ENCODE peak calls at places on chromosome 4, in eight cellular contexts. One of them, this sample, is unnamed.
A peak's percentile ranks its signal among the peaks of the same experiment; 100 is the strongest.

GRCh38 chr4:73189274-73189810 is 69.3 kb downstream of the ANKRD17 start:
- DNase-seq in IMR-90: peak; percentile 20
- DNase-seq in GM23338: no peak
- DNase-seq in stomach: no peak
- DNase-seq in foreskin keratinocyte: no peak
- DNase-seq in thyroid gland: no peak
- DNase-seq in A549: no peak
- DNase-seq in MM.1S: no peak
- DNase-seq in this sample: no peak

GRCh38 chr4:111678908-111679307 is 466.3 kb upstream of the FAM241A start:
- DNase-seq in IMR-90: no peak
- DNase-seq in GM23338: no peak
- DNase-seq in stomach: no peak
- DNase-seq in foreskin keratinocyte: no peak
- DNase-seq in thyroid gland: no peak
- DNase-seq in A549: no peak
- DNase-seq in MM.1S: no peak
- DNase-seq in this sample: no peak

GRCh38 chr4:23194751-23195150 is 502.0 kb downstream of the GBA3 start:
- DNase-seq in IMR-90: no peak
- DNase-seq in GM23338: no peak
- DNase-seq in stomach: no peak
- DNase-seq in foreskin keratinocyte: no peak
- DNase-seq in thyroid gland: no peak
- DNase-seq in A549: no peak
- DNase-seq in MM.1S: no peak
- DNase-seq in this sample: no peak

GRCh38 chr4:183384516-183384915 is 59.9 kb upstream of the CDKN2AIP start:
- DNase-seq in IMR-90: no peak
- DNase-seq in GM23338: no peak
- DNase-seq in stomach: no peak
- DNase-seq in foreskin keratinocyte: no peak
- DNase-seq in thyroid gland: no peak
- DNase-seq in A549: no peak
- DNase-seq in MM.1S: no peak
- DNase-seq in this sample: no peak

GRCh38 chr4:123785515-123785914 is 388.9 kb downstream of the SPRY1 start:
- DNase-seq in IMR-90: peak; percentile 96
- DNase-seq in GM23338: peak; percentile 32
- DNase-seq in stomach: peak; percentile 27
- DNase-seq in foreskin keratinocyte: peak; percentile 74
- DNase-seq in thyroid gland: peak; percentile 1
- DNase-seq in A549: no peak
- DNase-seq in MM.1S: no peak
- DNase-seq in this sample: no peak

GRCh38 chr4:2432991-2433530 is 14.3 kb downstream of the CFAP99 start:
- DNase-seq in IMR-90: peak; percentile 64
- DNase-seq in GM23338: no peak
- DNase-seq in stomach: no peak
- DNase-seq in foreskin keratinocyte: no peak
- DNase-seq in thyroid gland: no peak
- DNase-seq in A549: no peak
- DNase-seq in MM.1S: no peak
- DNase-seq in this sample: no peak

GRCh38 chr4:78336093-78336943 is 215.3 kb upstream of the ANXA3 start:
- DNase-seq in IMR-90: peak; percentile 1
- DNase-seq in GM23338: peak; percentile 56
- DNase-seq in stomach: no peak
- DNase-seq in foreskin keratinocyte: peak; percentile 3
- DNase-seq in thyroid gland: no peak
- DNase-seq in A549: no peak
- DNase-seq in MM.1S: no peak
- DNase-seq in this sample: peak; percentile 27

GRCh38 chr4:109026588-109026987 is 263.7 kb upstream of the ETNPPL start:
- DNase-seq in IMR-90: peak; percentile 71
- DNase-seq in GM23338: no peak
- DNase-seq in stomach: no peak
- DNase-seq in foreskin keratinocyte: no peak
- DNase-seq in thyroid gland: no peak
- DNase-seq in A549: no peak
- DNase-seq in MM.1S: no peak
- DNase-seq in this sample: no peak

GRCh38 chr4:55346851-55347255 is 811 bp downstream of the SRD5A3 start:
- DNase-seq in IMR-90: no peak
- DNase-seq in GM23338: no peak
- DNase-seq in stomach: no peak
- DNase-seq in foreskin keratinocyte: no peak
- DNase-seq in thyroid gland: no peak
- DNase-seq in A549: no peak
- DNase-seq in MM.1S: no peak
- DNase-seq in this sample: no peak

GRCh38 chr4:112069110-112069509 is 76.1 kb upstream of the FAM241A start:
- DNase-seq in IMR-90: no peak
- DNase-seq in GM23338: no peak
- DNase-seq in stomach: no peak
- DNase-seq in foreskin keratinocyte: peak; percentile 37
- DNase-seq in thyroid gland: no peak
- DNase-seq in A549: no peak
- DNase-seq in MM.1S: no peak
- DNase-seq in this sample: no peak

GRCh38 chr4:8394125-8394524 is 46.4 kb downstream of the ACOX3 start:
- DNase-seq in IMR-90: peak; percentile 31
- DNase-seq in GM23338: no peak
- DNase-seq in stomach: peak; percentile 37
- DNase-seq in foreskin keratinocyte: no peak
- DNase-seq in thyroid gland: peak; percentile 97
- DNase-seq in A549: no peak
- DNase-seq in MM.1S: no peak
- DNase-seq in this sample: no peak

GRCh38 chr4:2806392-2807355 is 13.8 kb downstream of the SH3BP2 start:
- DNase-seq in IMR-90: peak; percentile 55
- DNase-seq in GM23338: no peak
- DNase-seq in stomach: peak; percentile 91
- DNase-seq in foreskin keratinocyte: no peak
- DNase-seq in thyroid gland: peak; percentile 93
- DNase-seq in A549: no peak
- DNase-seq in MM.1S: no peak
- DNase-seq in this sample: no peak

GRCh38 chr4:28565434-28565833 is 1704.8 kb downstream of the STIM2 start:
- DNase-seq in IMR-90: no peak
- DNase-seq in GM23338: no peak
- DNase-seq in stomach: no peak
- DNase-seq in foreskin keratinocyte: no peak
- DNase-seq in thyroid gland: no peak
- DNase-seq in A549: no peak
- DNase-seq in MM.1S: no peak
- DNase-seq in this sample: no peak

GRCh38 chr4:26223160-26223559 is 97.7 kb upstream of the RBPJ start:
- DNase-seq in IMR-90: peak; percentile 81
- DNase-seq in GM23338: no peak
- DNase-seq in stomach: no peak
- DNase-seq in foreskin keratinocyte: peak; percentile 75
- DNase-seq in thyroid gland: no peak
- DNase-seq in A549: no peak
- DNase-seq in MM.1S: no peak
- DNase-seq in this sample: no peak

GRCh38 chr4:106746451-106746850 is 289.7 kb downstream of the DKK2 start:
- DNase-seq in IMR-90: no peak
- DNase-seq in GM23338: no peak
- DNase-seq in stomach: no peak
- DNase-seq in foreskin keratinocyte: no peak
- DNase-seq in thyroid gland: no peak
- DNase-seq in A549: no peak
- DNase-seq in MM.1S: no peak
- DNase-seq in this sample: no peak

GRCh38 chr4:126396703-126397102 is 1081.9 kb downstream of the FAT4 start:
- DNase-seq in IMR-90: no peak
- DNase-seq in GM23338: peak; percentile 3
- DNase-seq in stomach: no peak
- DNase-seq in foreskin keratinocyte: no peak
- DNase-seq in thyroid gland: no peak
- DNase-seq in A549: no peak
- DNase-seq in MM.1S: no peak
- DNase-seq in this sample: no peak
- TF ChIP-seq CTCF in IMR-90: no peak
- TF ChIP-seq CTCF in GM23338: peak; percentile 40
- TF ChIP-seq CTCF in stomach: no peak
- TF ChIP-seq CTCF in foreskin keratinocyte: no peak
- TF ChIP-seq CTCF in thyroid gland: no peak
- TF ChIP-seq CTCF in A549: no peak
- TF ChIP-seq CTCF in MM.1S: peak; percentile 8
- TF ChIP-seq CTCF in this sample: no peak

GRCh38 chr4:158778712-158779111 is 9.9 kb downstream of the FNIP2 start:
- DNase-seq in IMR-90: no peak
- DNase-seq in GM23338: no peak
- DNase-seq in stomach: peak; percentile 71
- DNase-seq in foreskin keratinocyte: no peak
- DNase-seq in thyroid gland: no peak
- DNase-seq in A549: no peak
- DNase-seq in MM.1S: no peak
- DNase-seq in this sample: no peak
- H3K4me1 ChIP-seq in IMR-90: peaks cover 27% of the 10 kb centered on the region
- H3K4me1 ChIP-seq in GM23338: peaks cover 10% of the 10 kb centered on the region
- H3K4me1 ChIP-seq in stomach: peaks cover 86% of the 10 kb centered on the region
- H3K4me1 ChIP-seq in foreskin keratinocyte: peaks cover 25% of the 10 kb centered on the region
- H3K4me1 ChIP-seq in thyroid gland: peaks cover 38% of the 10 kb centered on the region
- H3K4me1 ChIP-seq in A549: peaks cover 51% of the 10 kb centered on the region
- H3K4me1 ChIP-seq in MM.1S: peaks cover 17% of the 10 kb centered on the region
- H3K4me1 ChIP-seq in this sample: peaks cover 40% of the 10 kb centered on the region

GRCh38 chr4:84338367-84338766 is 160.7 kb downstream of the NKX6-1 start:
- DNase-seq in IMR-90: no peak
- DNase-seq in GM23338: no peak
- DNase-seq in stomach: no peak
- DNase-seq in foreskin keratinocyte: no peak
- DNase-seq in thyroid gland: no peak
- DNase-seq in A549: no peak
- DNase-seq in MM.1S: no peak
- DNase-seq in this sample: no peak

GRCh38 chr4:84342161-84342560 is 156.9 kb downstream of the NKX6-1 start:
- DNase-seq in IMR-90: no peak
- DNase-seq in GM23338: no peak
- DNase-seq in stomach: no peak
- DNase-seq in foreskin keratinocyte: no peak
- DNase-seq in thyroid gland: no peak
- DNase-seq in A549: no peak
- DNase-seq in MM.1S: no peak
- DNase-seq in this sample: no peak

GRCh38 chr4:84341559-84341958 is 157.5 kb downstream of the NKX6-1 start:
- DNase-seq in IMR-90: no peak
- DNase-seq in GM23338: no peak
- DNase-seq in stomach: no peak
- DNase-seq in foreskin keratinocyte: no peak
- DNase-seq in thyroid gland: no peak
- DNase-seq in A549: no peak
- DNase-seq in MM.1S: no peak
- DNase-seq in this sample: no peak

DNA sequence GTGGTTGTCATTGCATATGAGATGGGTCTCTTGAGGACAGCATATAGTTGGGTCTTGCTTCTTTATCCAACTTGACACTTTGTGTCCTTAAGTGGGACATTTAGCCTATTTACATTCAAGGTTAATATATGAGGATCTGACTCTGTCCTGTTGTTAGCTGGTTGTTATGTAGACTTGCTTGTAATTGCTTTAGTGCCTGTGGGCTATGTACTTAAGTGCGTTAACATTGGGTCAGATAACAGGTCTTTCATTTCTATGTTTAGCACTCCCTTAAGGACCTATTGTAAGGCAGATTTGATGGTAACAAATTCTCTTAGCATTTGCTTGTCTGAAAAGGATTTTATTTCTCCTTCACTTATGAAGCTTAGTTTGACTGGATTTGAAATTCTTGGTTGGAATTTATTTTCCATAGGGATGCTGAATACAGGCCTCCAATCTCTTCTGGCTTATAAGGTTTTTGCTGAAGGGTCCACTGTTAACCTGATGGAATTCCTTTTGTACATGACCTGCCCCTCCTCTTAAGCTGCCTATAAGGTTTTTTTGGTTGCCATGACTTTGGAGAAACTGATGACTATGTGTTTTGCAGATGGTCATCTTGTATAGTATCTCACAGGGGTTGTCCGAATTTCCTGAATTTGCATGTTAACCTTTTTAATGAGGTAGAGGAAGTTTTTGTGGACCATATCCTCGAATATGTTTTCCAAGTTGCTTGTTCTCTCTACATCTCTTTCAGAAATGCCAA is 162.0 kb downstream of the NKX6-1 start:
- DNase-seq in IMR-90: no peak
- DNase-seq in GM23338: peak; percentile 46
- DNase-seq in stomach: no peak
- DNase-seq in foreskin keratinocyte: no peak
- DNase-seq in thyroid gland: no peak
- DNase-seq in A549: no peak
- DNase-seq in MM.1S: no peak
- DNase-seq in this sample: no peak
- TF ChIP-seq CTCF in IMR-90: no peak
- TF ChIP-seq CTCF in GM23338: no peak
- TF ChIP-seq CTCF in stomach: no peak
- TF ChIP-seq CTCF in foreskin keratinocyte: no peak
- TF ChIP-seq CTCF in thyroid gland: no peak
- TF ChIP-seq CTCF in A549: no peak
- TF ChIP-seq CTCF in MM.1S: no peak
- TF ChIP-seq CTCF in this sample: no peak

GRCh38 chr4:156949373-156949814 is 22.2 kb downstream of the PDGFC start:
- DNase-seq in IMR-90: peak; percentile 80
- DNase-seq in GM23338: no peak
- DNase-seq in stomach: no peak
- DNase-seq in foreskin keratinocyte: peak; percentile 87
- DNase-seq in thyroid gland: no peak
- DNase-seq in A549: peak; percentile 83
- DNase-seq in MM.1S: no peak
- DNase-seq in this sample: peak; percentile 54

GRCh38 chr4:156948133-156948532 is 23.5 kb downstream of the PDGFC start:
- DNase-seq in IMR-90: no peak
- DNase-seq in GM23338: no peak
- DNase-seq in stomach: no peak
- DNase-seq in foreskin keratinocyte: no peak
- DNase-seq in thyroid gland: peak; percentile 51
- DNase-seq in A549: no peak
- DNase-seq in MM.1S: no peak
- DNase-seq in this sample: no peak

GRCh38 chr4:156950950-156951349 is 20.6 kb downstream of the PDGFC start:
- DNase-seq in IMR-90: no peak
- DNase-seq in GM23338: no peak
- DNase-seq in stomach: no peak
- DNase-seq in foreskin keratinocyte: no peak
- DNase-seq in thyroid gland: no peak
- DNase-seq in A549: no peak
- DNase-seq in MM.1S: no peak
- DNase-seq in this sample: no peak

GRCh38 chr4:156948738-156949137 is 22.9 kb downstream of the PDGFC start:
- DNase-seq in IMR-90: no peak
- DNase-seq in GM23338: no peak
- DNase-seq in stomach: no peak
- DNase-seq in foreskin keratinocyte: no peak
- DNase-seq in thyroid gland: no peak
- DNase-seq in A549: no peak
- DNase-seq in MM.1S: no peak
- DNase-seq in this sample: no peak

DNA sequence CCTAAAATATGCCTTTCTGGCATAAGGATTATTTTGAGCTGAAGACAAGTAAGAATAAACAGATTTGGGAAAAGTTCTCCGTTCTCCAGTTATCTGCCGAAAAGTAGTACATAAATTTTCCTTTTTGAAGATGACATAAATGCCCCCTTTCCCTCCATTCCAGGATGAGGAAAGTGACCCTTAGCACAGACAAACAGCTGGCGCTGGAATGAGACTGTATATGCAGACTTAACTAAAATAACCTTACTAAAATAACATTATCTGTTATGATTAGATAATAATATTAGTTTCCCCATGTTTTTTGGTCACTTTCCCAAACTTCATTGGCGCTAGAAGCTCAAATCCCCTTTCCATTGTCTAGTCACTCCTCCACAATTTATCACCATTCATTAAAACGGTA is 21.5 kb downstream of the PDGFC start:
- DNase-seq in IMR-90: no peak
- DNase-seq in GM23338: no peak
- DNase-seq in stomach: no peak
- DNase-seq in foreskin keratinocyte: no peak
- DNase-seq in thyroid gland: no peak
- DNase-seq in A549: no peak
- DNase-seq in MM.1S: no peak
- DNase-seq in this sample: no peak
- H3K4me1 ChIP-seq in IMR-90: peaks cover 16% of the 10 kb centered on the region
- H3K4me1 ChIP-seq in GM23338: peaks cover 9% of the 10 kb centered on the region
- H3K4me1 ChIP-seq in stomach: peaks cover 89% of the 10 kb centered on the region
- H3K4me1 ChIP-seq in foreskin keratinocyte: peaks cover 78% of the 10 kb centered on the region
- H3K4me1 ChIP-seq in thyroid gland: peaks cover 53% of the 10 kb centered on the region
- H3K4me1 ChIP-seq in A549: peaks cover 58% of the 10 kb centered on the region
- H3K4me1 ChIP-seq in MM.1S: no peaks in the 10 kb centered on the region
- H3K4me1 ChIP-seq in this sample: peaks cover 30% of the 10 kb centered on the region

This sample was measured in Caco-2.